ENCODE peak calls at places on chromosomes 6 and 20, in eight cellular contexts. D, L, X, U, C, W, P and S are unnamed samples.

GRCh38 chr20:46022411-46023147 is 6.4 kb upstream of the SLC12A5 start:
- DNase-seq in D (peak), L (no peak), X (peak), U (peak), C (peak), W (peak), P (peak), S (no peak)

GRCh38 chr6:20673458-20673857 is 139.2 kb downstream of the CDKAL1 start:
- DNase-seq in D (no peak), L (no peak), X (no peak), U (no peak), C (no peak), W (no peak), P (no peak), S (no peak)

GRCh38 chr6:7204726-7205125 is 97.0 kb downstream of the RREB1 start:
- DNase-seq in D (peak), L (peak), X (no peak), U (no peak), C (no peak), W (no peak), P (no peak), S (peak)

GRCh38 chr6:319177-320131 is 27.2 kb downstream of the DUSP22 start:
- DNase-seq in D (no peak), L (no peak), X (no peak), U (no peak), C (no peak), W (no peak), P (peak), S (no peak)

GRCh38 chr6:3532296-3532916 is 75.6 kb upstream of the SLC22A23 start:
- DNase-seq in D (no peak), L (no peak), X (no peak), U (no peak), C (no peak), W (no peak), P (no peak), S (no peak)

GRCh38 chr6:36618366-36619355 is 24.5 kb downstream of the SRSF3 start:
- DNase-seq in D (no peak), L (no peak), X (no peak), U (no peak), C (no peak), W (no peak), P (no peak), S (no peak)

GRCh38 chr6:94036024-94036423 is 616.7 kb upstream of the EPHA7 start:
- DNase-seq in D (no peak), L (no peak), X (no peak), U (no peak), C (no peak), W (no peak), P (no peak), S (no peak)

GRCh38 chr6:73608761-73609160 is 45.0 kb downstream of the SLC17A5 start:
- DNase-seq in D (no peak), L (no peak), X (no peak), U (no peak), C (no peak), W (no peak), P (no peak), S (no peak)

GRCh38 chr6:149330133-149330532 is 12.6 kb downstream of the TAB2 start:
- DNase-seq in D (no peak), L (no peak), X (no peak), U (no peak), C (no peak), W (no peak), P (no peak), S (no peak)

GRCh38 chr20:19833395-19833794 is 75.3 kb downstream of the RIN2 start:
- DNase-seq in D (no peak), L (no peak), X (no peak), U (no peak), C (no peak), W (no peak), P (no peak), S (no peak)

GRCh38 chr6:3352678-3353077 is 93.9 kb downstream of the PSMG4 start:
- DNase-seq in D (no peak), L (no peak), X (no peak), U (no peak), C (no peak), W (no peak), P (no peak), S (no peak)

GRCh38 chr6:95417856-95418255 is 159.5 kb upstream of the MANEA start:
- DNase-seq in D (no peak), L (no peak), X (no peak), U (no peak), C (no peak), W (no peak), P (no peak), S (no peak)

GRCh38 chr20:46230811-46231282 is 77.5 kb downstream of the CDH22 start:
- DNase-seq in D (peak), L (no peak), X (no peak), U (no peak), C (peak), W (no peak), P (no peak), S (no peak)